ENCODE peak calls at places on chromosomes 12 and 14, in seven cellular contexts. U is lower leg skin, G is right lobe of liver, V is AG08395, T is foreskin melanocyte, P is smooth muscle cell of the brain vasculature, Q is left ventricle myocardium superior. F is an unnamed sample.

GRCh38 chr14:64906022-64906421 is 8.2 kb upstream of the CHURC1 start:
- DNase-seq in U (no peak), G (no peak), V (no peak), T (no peak), P (no peak), Q (no peak), F (no peak)

GRCh38 chr14:89625988-89626806 is 209.2 kb upstream of the FOXN3 start:
- DNase-seq in U (no peak), G (no peak), V (no peak), T (no peak), P (no peak), Q (no peak), F (no peak)

GRCh38 chr12:99810718-99811593 is 163.4 kb downstream of the GARIN6 start:
- DNase-seq in U (no peak), G (no peak), V (peak), T (peak), P (no peak), Q (no peak), F (no peak)

GRCh38 chr12:24918596-24918995 is 30.3 kb downstream of the BCAT1 start:
- DNase-seq in U (no peak), G (no peak), V (no peak), T (no peak), P (no peak), Q (no peak), F (no peak)

GRCh38 chr14:104978774-104979691 is 859 bp upstream of the AHNAK2 start:
- DNase-seq in U (no peak), G (peak), V (no peak), T (no peak), P (no peak), Q (peak), F (no peak)

GRCh38 chr14:96084796-96085195 is 45.6 kb downstream of the C14orf132 start:
- DNase-seq in U (no peak), G (peak), V (no peak), T (no peak), P (no peak), Q (no peak), F (no peak)

GRCh38 chr14:21521526-21521925 is 4.6 kb downstream of the SALL2 start:
- DNase-seq in U (no peak), G (no peak), V (peak), T (no peak), P (no peak), Q (no peak), F (no peak)

GRCh38 chr12:114403044-114403689 is 2.8 kb downstream of the TBX5 start:
- DNase-seq in U (no peak), G (no peak), V (no peak), T (no peak), P (no peak), Q (peak), F (no peak)

GRCh38 chr12:34390846-34391700 is 368.8 kb downstream of the ALG10 start:
- DNase-seq in U (no peak), G (peak), V (no peak), T (no peak), P (no peak), Q (peak), F (no peak)

GRCh38 chr12:48980953-48981756 is 3.0 kb downstream of the WNT1 start:
- DNase-seq in U (no peak), G (no peak), V (no peak), T (no peak), P (no peak), Q (peak), F (no peak)

GRCh38 chr12:68521321-68521839 is 89.3 kb upstream of the RAP1B start:
- DNase-seq in U (no peak), G (no peak), V (peak), T (no peak), P (peak), Q (no peak), F (no peak)

GRCh38 chr12:23209793-23210192 is 584.8 kb downstream of the ETNK1 start:
- DNase-seq in U (no peak), G (no peak), V (no peak), T (no peak), P (no peak), Q (no peak), F (no peak)

GRCh38 chr14:20346713-20347112 is 3.3 kb downstream of the PARP2 start:
- DNase-seq in U (no peak), G (no peak), V (no peak), T (no peak), P (no peak), Q (no peak), F (no peak)

GRCh38 chr14:23349156-23349845 is 3.4 kb downstream of the SLC22A17 start:
- DNase-seq in U (no peak), G (peak), V (no peak), T (no peak), P (no peak), Q (no peak), F (no peak)

GRCh38 chr12:81758421-81759214 is 532 bp downstream of the PPFIA2 start:
- DNase-seq in U (no peak), G (no peak), V (peak), T (peak), P (no peak), Q (peak), F (peak)

GRCh38 chr14:105292810-105293711 is 7.7 kb downstream of the BRF1 start:
- DNase-seq in U (no peak), G (no peak), V (no peak), T (no peak), P (no peak), Q (no peak), F (no peak)

GRCh38 chr12:80189241-80189640 is 89.9 kb downstream of the OTOGL start:
- DNase-seq in U (no peak), G (no peak), V (peak), T (no peak), P (no peak), Q (no peak), F (no peak)

GRCh38 chr12:113936460-113936859 is 29.7 kb downstream of the RBM19 start:
- DNase-seq in U (no peak), G (no peak), V (no peak), T (no peak), P (no peak), Q (no peak), F (no peak)

GRCh38 chr14:55794655-55795583 is 214.9 kb downstream of the KTN1 start:
- DNase-seq in U (no peak), G (no peak), V (no peak), T (peak), P (no peak), Q (no peak), F (no peak)

GRCh38 chr14:80523518-80524117 is 312.3 kb upstream of the DIO2 start:
- DNase-seq in U (no peak), G (no peak), V (no peak), T (no peak), P (no peak), Q (no peak), F (no peak)

GRCh38 chr14:77140937-77141591 is 527 bp downstream of the ZDHHC22 start:
- DNase-seq in U (no peak), G (no peak), V (peak), T (no peak), P (no peak), Q (peak), F (no peak)

GRCh38 chr12:25518512-25518911 is 34.6 kb downstream of the LMNTD1 start:
- DNase-seq in U (no peak), G (no peak), V (peak), T (peak), P (no peak), Q (no peak), F (no peak)

GRCh38 chr12:71664411-71665108 is 459 bp downstream of the THAP2 start:
- DNase-seq in U (no peak), G (no peak), V (no peak), T (no peak), P (no peak), Q (no peak), F (no peak)

GRCh38 chr12:101021911-101022388 is 188.1 kb downstream of the SLC5A8 start:
- DNase-seq in U (no peak), G (no peak), V (peak), T (peak), P (no peak), Q (no peak), F (no peak)

GRCh38 chr12:29591140-29592020 is 93.9 kb upstream of the OVCH1 start:
- DNase-seq in U (no peak), G (peak), V (peak), T (no peak), P (peak), Q (no peak), F (no peak)

GRCh38 chr12:76049575-76050251 is 18.1 kb upstream of the PHLDA1 start:
- DNase-seq in U (no peak), G (no peak), V (no peak), T (no peak), P (no peak), Q (no peak), F (no peak)

GRCh38 chr12:102298022-102298421 is 100.4 kb upstream of the PMCH start:
- DNase-seq in U (no peak), G (no peak), V (peak), T (no peak), P (no peak), Q (no peak), F (no peak)

GRCh38 chr14:101076451-101077220 is 173.1 kb upstream of the RTL1 start:
- DNase-seq in U (peak), G (peak), V (no peak), T (no peak), P (no peak), Q (no peak), F (peak)

GRCh38 chr12:27967551-27968054 is 4.9 kb downstream of the PTHLH start:
- DNase-seq in U (no peak), G (no peak), V (no peak), T (no peak), P (no peak), Q (no peak), F (no peak)

GRCh38 chr14:53137559-53137958 is 15.6 kb downstream of the DDHD1 start:
- DNase-seq in U (no peak), G (no peak), V (no peak), T (no peak), P (no peak), Q (no peak), F (no peak)

F was measured in uterus.